ENCODE peak calls at places on chromosomes 16 and 17, in five cellular contexts. E is germinal center, B is GM12864, K is AG08395, I is midbrain. O is an unnamed sample.

GRCh38 chr17:40502716-40503115 is 1.3 kb upstream of the TNS4 start:
- DNase-seq in E (no peak), K (no peak), B (no peak), I (no peak), O (peak)

GRCh38 chr17:79715318-79716182 is 15.2 kb upstream of the ENPP7 start:
- DNase-seq in E (no peak), I (no peak), B (no peak), K (no peak), O (peak)

GRCh38 chr17:35254107-35254802 is 11.4 kb downstream of the SLFN5 start:
- DNase-seq in B (no peak), K (peak), I (no peak), E (no peak), O (no peak)

GRCh38 chr17:68771867-68772515 is 170.8 kb upstream of the FAM20A start:
- DNase-seq in E (peak), K (peak), B (no peak), I (peak), O (no peak)

GRCh38 chr17:61488878-61489718 is 36.9 kb downstream of the TBX4 start:
- DNase-seq in I (peak), E (no peak), B (no peak), K (no peak), O (no peak)

GRCh38 chr17:44334315-44335181 is 9.9 kb upstream of the SLC25A39 start:
- DNase-seq in K (no peak), B (no peak), E (no peak), I (no peak), O (peak)

GRCh38 chr17:57275365-57275764 is 19.0 kb downstream of the MSI2 start:
- DNase-seq in I (no peak), E (no peak), K (no peak), B (no peak), O (no peak)

GRCh38 chr17:6823011-6823442 is 8.5 kb downstream of the TEKT1 start:
- DNase-seq in B (no peak), K (peak), E (no peak), I (no peak), O (no peak)

GRCh38 chr17:51391992-51392654 is 131.8 kb downstream of the UTP18 start:
- DNase-seq in K (no peak), E (no peak), I (no peak), B (no peak), O (no peak)

GRCh38 chr16:9159839-9160550 is 68.6 kb downstream of the HAPSTR1 start:
- DNase-seq in B (no peak), K (peak), I (peak), E (peak), O (no peak)

GRCh38 chr16:72876221-72876620 is 171.7 kb downstream of the ZFHX3 start:
- DNase-seq in I (peak), E (no peak), B (peak), K (peak), O (no peak)

GRCh38 chr16:66204761-66205160 is 161.7 kb upstream of the CDH5 start:
- DNase-seq in I (no peak), E (no peak), B (no peak), K (peak), O (no peak)

GRCh38 chr16:59567496-59567895 is 833.4 kb upstream of the GOT2 start:
- DNase-seq in B (no peak), E (no peak), I (no peak), K (no peak), O (no peak)